ENCODE peak calls at places on chromosomes 4 and X, in eight cellular contexts. Q is CD14-positive monocyte, F is BJ, X is fibroblast of lung, E is GM10248, J is cardiac fibroblast, K is transverse colon, U is RWPE2. Z is an unnamed sample.

GRCh38 chrX:154317391-154318000 is 21.9 kb downstream of the TKTL1 start:
- DNase-seq in K (no peak), J (peak), Q (no peak), E (no peak), U (no peak), F (no peak), X (no peak), Z (no peak)

GRCh38 chrX:1466971-1467561 is 14.4 kb upstream of the ASMTL start:
- DNase-seq in J (no peak), K (peak), U (peak), Q (peak), E (peak), X (no peak), F (no peak), Z (no peak)

GRCh38 chr4:165927366-165927765 is 54.3 kb downstream of the TLL1 start:
- DNase-seq in Q (no peak), K (no peak), E (no peak), U (no peak), X (no peak), J (no peak), F (no peak), Z (no peak)

GRCh38 chr4:36363024-36363423 is 81.6 kb downstream of the DTHD1 start:
- DNase-seq in F (no peak), K (no peak), J (peak), E (no peak), U (no peak), X (peak), Q (no peak), Z (no peak)

GRCh38 chrX:1658083-1658463 is 43.2 kb downstream of the ASMT start:
- DNase-seq in X (no peak), E (no peak), Q (no peak), K (no peak), U (no peak), J (no peak), F (no peak), Z (no peak)

GRCh38 chr4:88526221-88526815 is 2.7 kb upstream of the PYURF start:
- DNase-seq in K (no peak), X (peak), E (peak), J (peak), F (no peak), U (no peak), Q (no peak), Z (no peak)

GRCh38 chr4:8910822-8911310 is 39.2 kb upstream of the HMX1 start:
- DNase-seq in F (no peak), K (no peak), Q (no peak), U (no peak), J (no peak), E (no peak), X (no peak), Z (no peak)

GRCh38 chrX:135512508-135513139 is 7.8 kb upstream of the INTS6L start:
- DNase-seq in K (no peak), E (no peak), Q (no peak), F (no peak), U (no peak), J (no peak), X (no peak), Z (no peak)

GRCh38 chr4:2867758-2868491 is 24.3 kb downstream of the ADD1 start:
- DNase-seq in E (no peak), F (no peak), Q (no peak), X (peak), U (no peak), K (no peak), J (peak), Z (no peak)

GRCh38 chr4:26235500-26235899 is 85.3 kb upstream of the RBPJ start:
- DNase-seq in U (peak), J (peak), F (no peak), Q (no peak), E (no peak), X (peak), K (peak), Z (peak)

GRCh38 chr4:88244056-88244455 is 40.3 kb downstream of the PPM1K start:
- DNase-seq in U (no peak), J (no peak), X (no peak), F (no peak), E (no peak), K (no peak), Q (no peak), Z (no peak)

GRCh38 chr4:140372607-140373327 is 679 bp upstream of the SCOC start:
- DNase-seq in E (peak), J (peak), F (no peak), X (peak), Q (no peak), U (no peak), K (peak), Z (no peak)

GRCh38 chr4:26860922-26861433 is 337 bp downstream of the STIM2 start:
- DNase-seq in Q (no peak), F (no peak), K (peak), X (peak), E (peak), J (peak), U (peak), Z (no peak)

GRCh38 chr4:172143605-172144314 is 330.6 kb downstream of the GALNTL6 start:
- DNase-seq in K (no peak), J (no peak), U (no peak), F (no peak), X (no peak), Q (no peak), E (no peak), Z (no peak)

GRCh38 chr4:8705161-8706145 is 112.9 kb downstream of the CPZ start:
- DNase-seq in J (no peak), U (peak), Q (peak), F (no peak), X (no peak), K (no peak), E (no peak), Z (no peak)

GRCh38 chr4:8228319-8229250 is 29.5 kb downstream of the SH3TC1 start:
- DNase-seq in K (peak), U (no peak), Q (peak), J (peak), X (peak), F (peak), E (peak), Z (peak)

GRCh38 chr4:165016971-165017370 is 14.8 kb upstream of the TRIM60 start:
- DNase-seq in Q (no peak), F (no peak), J (peak), E (no peak), U (no peak), X (no peak), K (no peak), Z (no peak)

GRCh38 chr4:142547974-142548373 is 298.1 kb downstream of the INPP4B start:
- DNase-seq in E (no peak), F (no peak), K (no peak), X (peak), Q (no peak), J (peak), U (no peak), Z (no peak)

GRCh38 chr4:4225915-4226605 is 669 bp downstream of the OTOP1 start:
- DNase-seq in U (no peak), Q (no peak), E (no peak), F (no peak), X (peak), K (no peak), J (peak), Z (no peak)

GRCh38 chrX:70025464-70025863 is 24.3 kb downstream of the AWAT2 start:
- DNase-seq in U (no peak), Q (no peak), F (no peak), X (peak), J (peak), K (no peak), E (no peak), Z (no peak)

GRCh38 chr4:5066101-5066500 is 14.8 kb downstream of the STK32B start:
- DNase-seq in E (no peak), K (no peak), F (no peak), Q (no peak), X (no peak), U (no peak), J (no peak), Z (no peak)

GRCh38 chrX:79369871-79370270 is 2.7 kb upstream of the ITM2A start:
- DNase-seq in K (no peak), E (no peak), Q (no peak), U (no peak), X (no peak), J (no peak), F (no peak), Z (no peak)

GRCh38 chrX:40106677-40107290 is 9.0 kb upstream of the BCOR start:
- DNase-seq in Q (no peak), X (no peak), U (no peak), J (no peak), F (no peak), E (no peak), K (no peak), Z (no peak)

GRCh38 chrX:120774611-120775010 is 101.1 kb downstream of the CT47B1 start:
- DNase-seq in Q (no peak), U (no peak), K (no peak), X (no peak), J (peak), F (no peak), E (no peak), Z (no peak)

GRCh38 chr4:6338175-6338950 is 68.7 kb downstream of the WFS1 start:
- DNase-seq in E (no peak), U (no peak), J (no peak), F (no peak), Q (peak), K (no peak), X (no peak), Z (no peak)

GRCh38 chr4:21765810-21766407 is 182.7 kb downstream of the KCNIP4 start:
- DNase-seq in E (peak), J (peak), Q (no peak), U (no peak), K (peak), F (no peak), X (peak), Z (no peak)

GRCh38 chr4:102449751-102450352 is 51.3 kb upstream of the NFKB1 start:
- DNase-seq in Q (no peak), J (peak), F (no peak), X (peak), E (peak), U (no peak), K (peak), Z (no peak)

GRCh38 chr4:20615492-20616136 is 84.6 kb upstream of the PACRGL start:
- DNase-seq in Q (no peak), J (no peak), X (peak), F (no peak), K (no peak), U (no peak), E (no peak), Z (no peak)

GRCh38 chrX:135985974-135986312 is 708 bp downstream of the SLC9A6 start:
- DNase-seq in J (no peak), X (no peak), U (no peak), F (no peak), E (no peak), K (no peak), Q (no peak), Z (no peak)

GRCh38 chr4:992297-993110 is 700 bp downstream of the SLC26A1 start:
- DNase-seq in J (no peak), X (no peak), Q (no peak), U (no peak), F (no peak), K (peak), E (no peak), Z (no peak)

GRCh38 chrX:108811891-108812290 is 75.5 kb upstream of the IRS4 start:
- DNase-seq in X (no peak), Q (no peak), J (no peak), K (no peak), E (no peak), F (no peak), U (no peak), Z (no peak)

GRCh38 chr4:53183754-53184153 is 182.1 kb downstream of the SCFD2 start:
- DNase-seq in Q (no peak), U (no peak), F (no peak), X (no peak), J (no peak), K (no peak), E (no peak), Z (no peak)

GRCh38 chr4:122117743-122118142 is 34.4 kb upstream of the BLTP1 start:
- DNase-seq in Q (no peak), E (no peak), X (peak), F (no peak), J (no peak), U (no peak), K (no peak), Z (no peak)

GRCh38 chr4:31674313-31674947 is 954.3 kb downstream of the PCDH7 start:
- DNase-seq in Q (no peak), X (no peak), U (no peak), J (peak), E (peak), F (no peak), K (no peak), Z (no peak)

DNA sequence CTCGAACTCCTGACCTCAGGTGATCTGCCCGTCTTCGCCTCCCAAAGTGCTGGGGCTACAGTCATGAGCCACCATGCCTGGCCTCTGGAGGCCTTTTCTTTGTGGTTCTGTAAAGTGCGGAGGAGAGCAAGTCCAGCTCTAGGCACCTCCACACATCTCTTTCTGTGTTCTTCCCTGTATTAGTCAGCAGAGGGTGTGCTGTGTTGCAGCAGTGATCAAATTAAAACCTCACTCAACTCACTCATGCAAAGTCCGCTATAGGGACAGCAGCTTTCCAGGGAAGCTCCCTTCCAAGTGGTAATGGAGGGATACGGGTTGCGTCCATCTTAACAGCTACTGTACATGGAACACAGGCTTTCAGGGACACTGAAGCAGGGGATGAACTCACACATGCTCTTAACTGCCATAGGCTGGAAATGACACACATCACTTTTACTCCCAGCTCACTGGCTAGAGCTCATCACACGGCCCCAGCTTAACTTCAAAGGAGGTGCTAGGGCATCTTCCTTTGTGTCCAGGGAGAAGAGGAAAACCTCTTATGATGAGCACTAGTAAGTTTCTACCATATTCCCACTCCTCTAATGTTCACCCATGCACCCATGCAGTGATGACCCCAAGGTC is 36.0 kb upstream of the CCNG2 start:
- DNase-seq in Q (no peak), U (no peak), F (no peak), X (no peak), J (no peak), K (no peak), E (peak), Z (no peak)
- TF ChIP-seq CTCF in Q (no peak), U (no peak), F (no peak), X (no peak), J (no peak), K (no peak), E (peak), Z (no peak)

DNA sequence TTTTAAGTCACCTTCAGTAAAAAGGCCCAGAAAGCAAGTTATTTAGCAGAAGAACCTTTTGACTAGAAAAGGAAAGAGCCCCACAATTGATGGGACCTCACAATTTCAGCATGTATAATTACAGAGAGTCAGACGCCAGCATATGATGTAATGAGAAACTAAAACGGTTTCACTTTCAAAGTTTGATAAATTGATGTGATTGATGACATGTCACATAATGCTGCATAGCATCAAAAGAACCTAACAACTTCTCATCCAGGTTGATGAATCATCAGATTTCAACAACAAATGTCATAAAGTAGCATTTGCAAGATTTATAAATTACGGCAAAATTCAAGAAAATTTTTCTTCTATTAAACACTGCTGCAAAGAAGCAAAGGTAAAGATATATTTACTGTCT is 3.9 kb upstream of the GAR1 start:
- DNase-seq in X (no peak), U (no peak), F (no peak), K (no peak), Q (no peak), J (no peak), E (no peak), Z (no peak)
- TF ChIP-seq CTCF in X (no peak), U (no peak), F (no peak), K (no peak), Q (no peak), J (no peak), E (no peak), Z (no peak)

DNA sequence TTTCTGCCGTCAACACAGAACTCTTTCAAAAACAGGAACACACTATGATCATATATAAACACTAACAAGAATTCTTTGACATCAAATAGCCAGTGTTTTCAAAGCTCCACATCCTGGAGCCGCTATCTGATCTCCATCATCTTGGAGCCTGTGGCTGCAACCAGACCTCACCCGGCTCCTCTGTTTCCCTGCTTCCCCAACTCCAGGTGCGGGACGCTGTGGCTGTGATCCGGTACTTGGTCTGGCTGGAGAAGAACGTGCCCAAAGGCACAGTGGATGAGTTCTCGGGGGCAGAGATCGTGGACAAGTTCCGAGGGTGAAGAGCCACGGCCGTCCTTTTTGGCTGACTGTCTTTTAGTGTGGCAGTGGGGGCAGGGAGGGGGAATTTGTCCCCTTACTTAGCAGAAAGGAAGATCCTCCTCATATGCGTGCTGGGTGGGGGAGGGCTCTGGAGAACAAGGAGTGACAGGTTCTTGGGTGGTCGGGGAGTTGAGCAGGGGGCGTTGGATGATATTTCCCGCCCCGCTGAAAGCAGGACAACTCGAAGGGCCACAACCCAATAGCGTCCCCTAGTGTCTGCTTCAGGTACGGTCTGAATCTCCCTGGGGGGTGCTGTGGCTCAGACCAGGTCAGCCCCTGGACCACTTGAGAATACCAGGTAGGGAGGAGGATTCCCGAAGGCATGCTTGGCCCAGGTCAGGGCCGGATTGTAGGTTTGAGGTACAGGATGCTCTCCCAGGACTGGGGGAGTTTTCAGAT is 15.7 kb downstream of the XPNPEP2 start:
- DNase-seq in X (no peak), E (no peak), J (no peak), K (no peak), Q (no peak), F (no peak), U (no peak), Z (no peak)
- TF ChIP-seq CTCF in X (no peak), E (peak), J (peak), K (no peak), Q (peak), F (no peak), U (no peak), Z (peak)

DNA sequence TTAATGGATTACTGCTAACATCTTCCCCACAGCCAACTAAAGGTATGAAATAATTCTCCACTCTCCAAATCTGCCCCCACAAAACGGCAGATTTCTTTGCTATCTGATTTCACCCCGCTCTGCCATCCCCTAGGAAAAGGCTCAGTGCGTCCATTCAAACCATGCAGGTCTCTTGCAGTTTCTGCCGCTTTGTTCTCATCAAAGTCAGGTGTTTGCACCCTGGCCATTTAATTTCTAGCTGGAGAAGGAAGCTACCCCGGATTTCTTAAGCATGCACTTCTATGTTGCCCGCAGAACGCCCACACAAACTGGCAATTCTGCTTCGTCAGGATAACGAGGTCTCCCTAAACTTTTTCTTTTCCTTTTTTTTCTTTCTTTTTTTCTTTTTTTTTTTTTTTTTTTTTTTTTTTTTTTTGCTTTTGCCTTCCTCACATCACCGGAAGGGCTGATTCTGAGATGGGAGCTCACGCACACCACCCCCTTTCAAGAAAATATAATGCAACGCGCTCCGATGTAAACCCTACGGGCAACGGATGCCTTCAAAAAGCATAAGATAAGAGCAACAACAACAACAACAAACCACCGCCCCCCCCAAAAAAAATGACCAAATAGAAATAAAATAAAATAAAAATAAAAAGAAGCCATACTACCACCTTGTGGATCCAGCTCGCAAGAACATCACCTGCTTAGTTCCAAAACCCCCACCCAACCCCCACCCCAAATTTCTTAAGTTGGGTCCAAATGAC is 3.2 kb downstream of the NLGN4X start:
- DNase-seq in E (no peak), F (no peak), J (no peak), U (no peak), Q (no peak), X (peak), K (no peak), Z (no peak)
- TF ChIP-seq CTCF in E (no peak), F (no peak), J (no peak), U (no peak), Q (no peak), X (no peak), K (no peak), Z (no peak)

DNA sequence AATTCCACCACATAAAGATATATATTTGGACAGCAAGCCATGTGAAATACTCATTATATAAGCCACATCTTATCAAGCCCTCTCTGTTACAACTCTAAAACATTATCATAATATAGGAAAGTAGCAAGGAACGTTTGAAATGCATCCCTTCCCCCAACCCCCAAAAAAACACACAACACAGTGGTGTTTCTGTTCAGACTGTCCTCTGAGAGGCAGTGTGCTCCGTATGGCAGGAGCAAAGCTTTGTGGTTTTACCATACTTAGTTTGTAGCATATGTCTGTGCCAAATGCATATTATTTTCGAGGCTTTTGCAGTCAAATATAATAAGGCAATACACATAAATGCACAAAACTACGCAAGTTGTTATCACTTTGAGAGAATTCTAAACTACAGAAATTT is 194.2 kb downstream of the RAPGEF2 start:
- DNase-seq in E (no peak), Q (no peak), U (no peak), J (no peak), K (no peak), F (no peak), X (no peak), Z (no peak)
- TF ChIP-seq CTCF in E (no peak), Q (no peak), U (no peak), J (no peak), K (no peak), F (no peak), X (peak), Z (no peak)

GRCh38 chrX:87664381-87664780 is 146.8 kb downstream of the KLHL4 start:
- DNase-seq in E (no peak), X (peak), F (no peak), U (no peak), J (peak), K (no peak), Q (no peak), Z (no peak)
- TF ChIP-seq CTCF in E (peak), X (peak), F (no peak), U (peak), J (no peak), K (no peak), Q (no peak), Z (peak)

GRCh38 chrX:30141966-30142365 is 73.4 kb upstream of the MAGEB2 start:
- DNase-seq in U (no peak), J (peak), F (no peak), X (peak), Q (no peak), K (no peak), E (no peak), Z (peak)
- TF ChIP-seq CTCF in U (peak), J (peak), F (peak), X (peak), Q (no peak), K (no peak), E (peak), Z (peak)

GRCh38 chrX:38304010-38304409 is 23.3 kb downstream of the RPGR start:
- DNase-seq in K (no peak), U (no peak), F (no peak), E (no peak), J (peak), Q (no peak), X (no peak), Z (no peak)
- TF ChIP-seq CTCF in K (no peak), U (peak), F (peak), E (no peak), J (peak), Q (no peak), X (peak), Z (peak)

GRCh38 chr4:164012396-164013027 is 518.0 kb downstream of the TMA16 start:
- DNase-seq in E (peak), K (no peak), J (no peak), F (no peak), Q (no peak), X (peak), U (no peak), Z (no peak)
- TF ChIP-seq CTCF in E (peak), K (no peak), J (no peak), F (no peak), Q (no peak), X (peak), U (peak), Z (no peak)

Z was measured in AG09319.